ENCODE peak calls at places on chromosome 15, in ten cellular contexts. K is thoracic aorta, R is endodermal cell, N is fibroblast of the aortic adventitia, A is foreskin fibroblast, V is brain microvascular endothelial cell, W is fibroblast of lung, B is upper lobe of right lung, G is adrenal gland, O is cardiac fibroblast. J is an unnamed sample.
A peak's percentile ranks its signal among the peaks of the same experiment; 100 is the strongest.

GRCh38 chr15:86558252-86558651 is 478.6 kb downstream of the AGBL1 start:
- DNase-seq in K (no peak), R (peak; percentile 63), N (no peak), A (no peak), V (no peak), W (no peak), B (no peak), G (no peak), O (no peak), J (no peak)

GRCh38 chr15:20341901-20342605 is 199.5 kb downstream of the GOLGA6L6 start:
- DNase-seq in K (no peak), R (peak; percentile 85), N (no peak), A (no peak), V (peak; percentile 9), W (no peak), B (peak; percentile 89), G (peak; percentile 78), O (no peak), J (no peak)

GRCh38 chr15:31378363-31378903 is 51.8 kb downstream of the KLF13 start:
- DNase-seq in K (no peak), R (no peak), N (no peak), A (no peak), V (no peak), W (no peak), B (no peak), G (no peak), O (no peak), J (no peak)

GRCh38 chr15:63834500-63835210 is 907 bp upstream of the HERC1 start:
- DNase-seq in K (no peak), R (no peak), N (no peak), A (no peak), V (no peak), W (no peak), B (no peak), G (no peak), O (no peak), J (no peak)

GRCh38 chr15:93428807-93429351 is 339.9 kb upstream of the RGMA start:
- DNase-seq in K (no peak), R (no peak), N (no peak), A (no peak), V (no peak), W (no peak), B (no peak), G (no peak), O (no peak), J (no peak)

GRCh38 chr15:22786868-22787698 is 639 bp downstream of the NIPA1 start:
- DNase-seq in K (no peak), R (peak; percentile 80), N (peak; percentile 34), A (peak; percentile 12), V (no peak), W (peak; percentile 30), B (peak; percentile 74), G (peak; percentile 32), O (no peak), J (no peak)

GRCh38 chr15:89749951-89750559 is 994 bp downstream of the MESP1 start:
- DNase-seq in K (no peak), R (peak; percentile 67), N (no peak), A (no peak), V (no peak), W (no peak), B (no peak), G (no peak), O (no peak), J (no peak)

GRCh38 chr15:28106294-28107110 is 7.4 kb upstream of the OCA2 start:
- DNase-seq in K (no peak), R (peak; percentile 65), N (no peak), A (no peak), V (no peak), W (peak; percentile 32), B (peak; percentile 65), G (no peak), O (no peak), J (no peak)

GRCh38 chr15:66404532-66404931 is 17.8 kb downstream of the MAP2K1 start:
- DNase-seq in K (no peak), R (peak; percentile 84), N (no peak), A (no peak), V (no peak), W (no peak), B (no peak), G (no peak), O (no peak), J (no peak)

GRCh38 chr15:32918481-32919026 is 200.8 kb downstream of the GREM1 start:
- DNase-seq in K (no peak), R (no peak), N (no peak), A (no peak), V (no peak), W (no peak), B (no peak), G (no peak), O (no peak), J (no peak)

GRCh38 chr15:35444557-35445204 is 101.3 kb downstream of the DPH6 start:
- DNase-seq in K (no peak), R (no peak), N (peak; percentile 74), A (peak; percentile 30), V (peak; percentile 47), W (peak; percentile 52), B (no peak), G (no peak), O (peak; percentile 73), J (no peak)

DNA sequence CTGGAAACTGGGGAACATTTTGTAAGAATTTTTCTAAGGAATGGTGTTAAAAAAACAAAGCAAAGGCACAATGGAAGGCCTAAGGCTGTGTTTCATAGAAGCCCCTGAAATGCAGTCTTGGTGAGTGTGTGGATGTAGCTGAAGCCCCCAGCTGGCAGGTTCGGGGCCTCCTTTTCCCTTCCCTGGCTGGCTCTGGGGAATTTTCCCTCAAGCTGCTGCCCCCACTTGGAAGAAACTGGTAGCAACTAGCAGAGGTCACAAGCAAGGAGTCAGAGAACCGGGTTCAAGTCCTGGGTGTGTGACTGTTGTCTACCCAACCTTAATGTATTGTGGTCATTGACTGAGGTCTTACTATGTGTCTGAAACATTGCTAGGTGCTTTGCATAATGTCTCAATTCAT is 85.3 kb upstream of the MYZAP start:
- DNase-seq in K (no peak), R (peak; percentile 77), N (no peak), A (no peak), V (no peak), W (no peak), B (no peak), G (no peak), O (no peak), J (no peak)
- TF ChIP-seq CTCF in K (no peak), R (peak; percentile 71), N (peak; percentile 9), A (no peak), V (peak; percentile 51), W (no peak), B (no peak), G (no peak), O (peak; percentile 16), J (no peak)

GRCh38 chr15:99511865-99512632 is 53.7 kb upstream of the MEF2A start:
- DNase-seq in K (no peak), R (no peak), N (no peak), A (no peak), V (peak; percentile 39), W (no peak), B (no peak), G (peak; percentile 35), O (peak; percentile 66), J (no peak)
- H3K4me3 ChIP-seq in K (peak overlapping the region; percentile 17), R (no peak overlapping the region), N (no peak overlapping the region), A (no peak overlapping the region), V (no peak overlapping the region), W (no peak overlapping the region), B (no peak overlapping the region), G (no peak overlapping the region), O (no peak overlapping the region), J (no peak overlapping the region)

GRCh38 chr15:40844543-40844981 is 714 bp downstream of the SPINT1 start:
- DNase-seq in K (no peak), R (peak; percentile 81), N (no peak), A (no peak), V (no peak), W (peak; percentile 16), B (peak; percentile 79), G (no peak), O (peak; percentile 15), J (no peak)
- TF ChIP-seq CTCF in K (no peak), R (peak; percentile 22), N (no peak), A (no peak), V (no peak), W (no peak), B (no peak), G (no peak), O (no peak), J (no peak)

GRCh38 chr15:59686389-59686788 is 2.7 kb downstream of the BNIP2 start:
- DNase-seq in K (no peak), R (no peak), N (no peak), A (no peak), V (no peak), W (no peak), B (no peak), G (no peak), O (no peak), J (no peak)
- H3K4me3 ChIP-seq in K (no peak overlapping the region), R (peak overlapping the region; percentile 63), N (no peak overlapping the region), A (no peak overlapping the region), V (no peak overlapping the region), W (no peak overlapping the region), B (no peak overlapping the region), G (no peak overlapping the region), O (no peak overlapping the region), J (no peak overlapping the region)

GRCh38 chr15:58686286-58686685 is 63.2 kb downstream of the ADAM10 start:
- DNase-seq in K (no peak), R (peak; percentile 67), N (no peak), A (no peak), V (no peak), W (no peak), B (no peak), G (no peak), O (no peak), J (no peak)
- TF ChIP-seq CTCF in K (no peak), R (no peak), N (no peak), A (no peak), V (no peak), W (no peak), B (no peak), G (no peak), O (no peak), J (no peak)

GRCh38 chr15:78662028-78662427 is 21.0 kb upstream of the CHRNB4 start:
- DNase-seq in K (no peak), R (no peak), N (no peak), A (no peak), V (no peak), W (no peak), B (no peak), G (no peak), O (no peak), J (no peak)
- H3K4me3 ChIP-seq in K (no peak overlapping the region), R (no peak overlapping the region), N (no peak overlapping the region), A (no peak overlapping the region), V (no peak overlapping the region), W (no peak overlapping the region), B (no peak overlapping the region), G (no peak overlapping the region), O (no peak overlapping the region), J (no peak overlapping the region)

GRCh38 chr15:79458491-79458890 is 26.4 kb downstream of the MINAR1 start:
- DNase-seq in K (no peak), R (no peak), N (no peak), A (no peak), V (no peak), W (no peak), B (no peak), G (no peak), O (no peak), J (no peak)
- TF ChIP-seq CTCF in K (no peak), R (no peak), N (no peak), A (no peak), V (no peak), W (no peak), B (no peak), G (no peak), O (no peak), J (no peak)